ENCODE peak calls at places on chromosomes 1 and 21, in seven cellular contexts. S, F, X, E, P, Z and D are unnamed samples.

GRCh38 chr1:241423541-241424479 is 66.8 kb upstream of the RGS7 start:
- DNase-seq in S (no peak), F (no peak), X (no peak), E (no peak), P (no peak), Z (peak; percentile 64), D (no peak)

GRCh38 chr1:245878585-245878984 is 628.5 kb downstream of the SMYD3 start:
- DNase-seq in S (no peak), F (no peak), X (no peak), E (no peak), P (no peak), Z (no peak), D (no peak)

GRCh38 chr1:182723195-182723594 is 38.8 kb upstream of the RGS8 start:
- DNase-seq in S (peak; percentile 57), F (peak; percentile 18), X (peak; percentile 22), E (no peak), P (no peak), Z (no peak), D (peak; percentile 78)

GRCh38 chr1:27476222-27476621 is 13.7 kb downstream of the WASF2 start:
- DNase-seq in S (no peak), F (no peak), X (no peak), E (no peak), P (no peak), Z (no peak), D (no peak)

GRCh38 chr21:43340491-43341348 is 86.2 kb downstream of the SIK1 start:
- DNase-seq in S (peak; percentile 55), F (no peak), X (no peak), E (no peak), P (no peak), Z (peak; percentile 85), D (no peak)

GRCh38 chr21:22855581-22855980 is 1857.4 kb downstream of the NCAM2 start:
- DNase-seq in S (no peak), F (no peak), X (no peak), E (no peak), P (no peak), Z (no peak), D (no peak)

GRCh38 chr1:227725036-227725435 is 10.1 kb downstream of the JMJD4 start:
- DNase-seq in S (no peak), F (no peak), X (no peak), E (no peak), P (no peak), Z (no peak), D (no peak)

GRCh38 chr1:83857108-83857507 is 141.8 kb downstream of the TTLL7 start:
- DNase-seq in S (no peak), F (no peak), X (no peak), E (no peak), P (no peak), Z (peak; percentile 61), D (no peak)

GRCh38 chr21:21383126-21383525 is 384.9 kb downstream of the NCAM2 start:
- DNase-seq in S (no peak), F (no peak), X (no peak), E (no peak), P (no peak), Z (peak; percentile 46), D (no peak)

GRCh38 chr1:181482521-181483083 is 715 bp upstream of the CACNA1E start:
- DNase-seq in S (peak; percentile 21), F (no peak), X (peak; percentile 54), E (peak; percentile 47), P (no peak), Z (peak; percentile 53), D (peak; percentile 49)

GRCh38 chr1:154423303-154423987 is 18.3 kb downstream of the IL6R start:
- DNase-seq in S (no peak), F (no peak), X (no peak), E (no peak), P (peak; percentile 4), Z (peak; percentile 80), D (peak; percentile 44)

GRCh38 chr1:21331752-21332480 is 41.7 kb upstream of the ECE1 start:
- DNase-seq in S (no peak), F (no peak), X (no peak), E (no peak), P (no peak), Z (no peak), D (no peak)

GRCh38 chr21:34570315-34570714 is 44.6 kb downstream of the RCAN1 start:
- DNase-seq in S (no peak), F (no peak), X (no peak), E (no peak), P (no peak), Z (no peak), D (no peak)

GRCh38 chr1:193283026-193283425 is 96.6 kb upstream of the B3GALT2 start:
- DNase-seq in S (no peak), F (no peak), X (no peak), E (no peak), P (no peak), Z (peak; percentile 47), D (no peak)

GRCh38 chr1:2503554-2504223 is 22.7 kb downstream of the PANK4 start:
- DNase-seq in S (no peak), F (no peak), X (no peak), E (no peak), P (no peak), Z (no peak), D (no peak)

GRCh38 chr1:228315484-228315944 is 91.1 kb downstream of the TRIM11 start:
- DNase-seq in S (no peak), F (no peak), X (no peak), E (no peak), P (peak; percentile 44), Z (no peak), D (no peak)

GRCh38 chr1:243316366-243316989 is 60.6 kb downstream of the SDCCAG8 start:
- DNase-seq in S (no peak), F (no peak), X (no peak), E (no peak), P (no peak), Z (no peak), D (no peak)

DNA sequence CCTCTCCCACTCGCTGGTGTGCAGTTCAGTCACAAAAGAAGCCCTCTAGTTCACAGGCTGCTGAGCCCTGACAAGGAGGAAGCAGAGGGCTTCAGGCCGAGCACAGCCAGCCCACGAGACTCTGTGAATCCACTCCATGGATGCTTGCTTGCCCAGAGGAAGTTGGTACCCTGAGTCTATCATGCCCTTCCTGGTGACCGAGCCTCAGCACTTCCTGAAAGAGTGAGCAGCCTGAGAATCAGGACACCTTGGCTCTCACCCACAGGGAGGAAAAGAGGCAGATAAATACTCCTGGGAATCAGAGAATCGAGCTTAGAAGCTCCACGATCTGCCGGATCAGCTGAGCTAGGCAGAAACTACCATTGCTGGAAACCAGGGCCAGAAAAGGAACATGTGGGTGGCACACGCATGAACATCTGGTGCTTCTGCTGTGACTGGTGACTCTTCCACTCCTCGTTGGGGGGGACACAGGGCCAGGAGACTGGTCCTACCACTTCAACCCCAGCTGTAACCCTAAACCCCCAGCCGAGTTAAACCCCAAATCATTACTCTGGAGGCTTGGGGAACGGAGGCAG is 376.3 kb upstream of the CAMK1G start:
- DNase-seq in S (no peak), F (no peak), X (no peak), E (no peak), P (no peak), Z (peak; percentile 36), D (no peak)
- H3K4me3 ChIP-seq in S (peak overlapping the region; percentile 38), F (peak overlapping the region; percentile 7), X (no peak overlapping the region), E (no peak overlapping the region), P (no peak overlapping the region), Z (peak overlapping the region; percentile 70), D (no peak overlapping the region)

DNA sequence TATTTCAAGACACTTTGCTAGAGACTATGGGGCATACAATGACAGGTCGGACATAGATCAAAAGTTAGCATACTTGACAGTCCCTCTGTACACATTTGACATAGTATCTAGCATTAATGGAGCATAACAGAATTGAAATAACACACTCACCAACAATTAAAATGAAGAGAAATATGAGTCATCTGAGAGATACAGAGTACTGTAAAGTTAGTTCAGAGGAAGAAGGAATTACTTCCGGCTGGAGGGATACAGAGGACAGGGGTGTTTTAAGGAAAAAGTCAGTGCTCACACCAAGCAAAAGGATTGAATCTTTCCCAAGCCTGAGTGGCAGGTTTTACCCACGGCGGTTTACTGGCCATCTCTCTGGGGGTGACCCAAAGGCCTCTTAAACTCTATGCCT is 2.4 kb downstream of the ZMYND12 start:
- DNase-seq in S (no peak), F (no peak), X (no peak), E (no peak), P (no peak), Z (no peak), D (no peak)
- H3K27ac ChIP-seq in S (no peak overlapping the region), F (no peak overlapping the region), X (no peak overlapping the region), E (no peak overlapping the region), P (no peak overlapping the region), Z (no peak overlapping the region), D (no peak overlapping the region)

GRCh38 chr21:40271169-40271568 is 403.9 kb downstream of the PCP4 start:
- DNase-seq in S (no peak), F (no peak), X (no peak), E (no peak), P (no peak), Z (no peak), D (no peak)
- H3K9me3 ChIP-seq in S (no peaks in the 10 kb centered on the region), F (no peaks in the 10 kb centered on the region), X (no peaks in the 10 kb centered on the region), E (no peaks in the 10 kb centered on the region), P (no peaks in the 10 kb centered on the region), Z (no peaks in the 10 kb centered on the region), D (no peaks in the 10 kb centered on the region)

GRCh38 chr1:236129315-236129714 is 13.0 kb upstream of the GPR137B start:
- DNase-seq in S (no peak), F (no peak), X (no peak), E (no peak), P (no peak), Z (no peak), D (no peak)
- H3K4me3 ChIP-seq in S (no peak overlapping the region), F (no peak overlapping the region), X (no peak overlapping the region), E (no peak overlapping the region), P (no peak overlapping the region), Z (no peak overlapping the region), D (no peak overlapping the region)

GRCh38 chr1:38005195-38006007 is at the start of gene FHL3:
- DNase-seq in S (peak; percentile 86), F (peak; percentile 83), X (no peak), E (peak; percentile 60), P (peak; percentile 57), Z (peak; percentile 73), D (peak; percentile 89)
- H3K27ac ChIP-seq in S (peak within 1 kb of the TSS; percentile 98), F (peak within 1 kb of the TSS; percentile 94), X (peak within 1 kb of the TSS; percentile 65), E (peak within 1 kb of the TSS; percentile 55), P (peak within 1 kb of the TSS; percentile 75), Z (peak within 1 kb of the TSS; percentile 42), D (peak within 1 kb of the TSS; percentile 58)

DNA sequence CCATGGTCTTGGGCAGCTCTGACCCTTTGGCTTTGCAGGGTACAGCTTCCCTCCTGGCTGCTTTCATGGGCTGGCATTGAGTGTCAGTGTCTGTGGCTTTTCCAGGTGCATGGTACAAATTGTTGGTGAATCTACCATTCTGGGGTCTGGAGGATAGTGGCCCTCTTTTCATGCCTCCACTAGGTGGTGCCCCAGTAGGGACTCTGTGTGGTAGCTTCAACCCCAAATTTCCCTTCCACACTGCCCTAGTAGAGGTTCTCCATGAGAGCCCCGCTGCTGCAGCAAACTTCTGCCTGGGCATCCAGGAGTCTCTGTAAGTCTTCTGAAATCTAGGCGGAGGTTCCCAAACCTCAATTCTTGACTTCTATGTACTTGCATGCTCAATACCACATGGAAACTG is 494.5 kb upstream of the LRRC7 start:
- DNase-seq in S (no peak), F (no peak), X (no peak), E (no peak), P (no peak), Z (no peak), D (no peak)
- H3K9me3 ChIP-seq in S (no peaks in the 10 kb centered on the region), F (no peaks in the 10 kb centered on the region), X (no peaks in the 10 kb centered on the region), E (peaks cover 9% of the 10 kb centered on the region), P (no peaks in the 10 kb centered on the region), Z (no peaks in the 10 kb centered on the region), D (peaks cover 1% of the 10 kb centered on the region)